ENCODE peak calls at places on chromosomes 7 and 10, in eight cellular contexts. One of them, this sample, is unnamed.

GRCh38 chr10:31929986-31930675 is 1.5 kb upstream of the ARHGAP12 start:
- DNase-seq in Kasumi-1: peak
- DNase-seq in NCI-H1694: peak
- DNase-seq in fibroblast of pulmonary artery: peak
- DNase-seq in suprapubic skin: no peak
- DNase-seq in neural progenitor cell: no peak
- DNase-seq in putamen: peak
- DNase-seq in foreskin fibroblast: no peak
- DNase-seq in this sample: peak

GRCh38 chr10:11035318-11035920 is 17.7 kb downstream of the CELF2 start:
- DNase-seq in Kasumi-1: no peak
- DNase-seq in NCI-H1694: no peak
- DNase-seq in fibroblast of pulmonary artery: peak
- DNase-seq in suprapubic skin: peak
- DNase-seq in neural progenitor cell: peak
- DNase-seq in putamen: no peak
- DNase-seq in foreskin fibroblast: peak
- DNase-seq in this sample: peak

GRCh38 chr7:140260338-140260737 is 83.6 kb upstream of the KDM7A start:
- DNase-seq in Kasumi-1: no peak
- DNase-seq in NCI-H1694: no peak
- DNase-seq in fibroblast of pulmonary artery: no peak
- DNase-seq in suprapubic skin: no peak
- DNase-seq in neural progenitor cell: no peak
- DNase-seq in putamen: no peak
- DNase-seq in foreskin fibroblast: no peak
- DNase-seq in this sample: no peak

GRCh38 chr7:158073845-158074840 is 513.5 kb downstream of the PTPRN2 start:
- DNase-seq in Kasumi-1: no peak
- DNase-seq in NCI-H1694: no peak
- DNase-seq in fibroblast of pulmonary artery: no peak
- DNase-seq in suprapubic skin: no peak
- DNase-seq in neural progenitor cell: no peak
- DNase-seq in putamen: no peak
- DNase-seq in foreskin fibroblast: no peak
- DNase-seq in this sample: no peak

GRCh38 chr10:104059364-104059763 is 26.3 kb downstream of the COL17A1 start:
- DNase-seq in Kasumi-1: no peak
- DNase-seq in NCI-H1694: no peak
- DNase-seq in fibroblast of pulmonary artery: no peak
- DNase-seq in suprapubic skin: no peak
- DNase-seq in neural progenitor cell: no peak
- DNase-seq in putamen: no peak
- DNase-seq in foreskin fibroblast: no peak
- DNase-seq in this sample: no peak

GRCh38 chr7:75889223-75889825 is 10.5 kb downstream of the RHBDD2 start:
- DNase-seq in Kasumi-1: no peak
- DNase-seq in NCI-H1694: peak
- DNase-seq in fibroblast of pulmonary artery: no peak
- DNase-seq in suprapubic skin: no peak
- DNase-seq in neural progenitor cell: no peak
- DNase-seq in putamen: no peak
- DNase-seq in foreskin fibroblast: no peak
- DNase-seq in this sample: no peak

GRCh38 chr7:111763221-111763791 is 201.0 kb upstream of the IMMP2L start:
- DNase-seq in Kasumi-1: peak
- DNase-seq in NCI-H1694: peak
- DNase-seq in fibroblast of pulmonary artery: peak
- DNase-seq in suprapubic skin: no peak
- DNase-seq in neural progenitor cell: peak
- DNase-seq in putamen: no peak
- DNase-seq in foreskin fibroblast: peak
- DNase-seq in this sample: peak

GRCh38 chr10:31359979-31360378 is 41.0 kb downstream of the ZEB1 start:
- DNase-seq in Kasumi-1: no peak
- DNase-seq in NCI-H1694: no peak
- DNase-seq in fibroblast of pulmonary artery: peak
- DNase-seq in suprapubic skin: no peak
- DNase-seq in neural progenitor cell: no peak
- DNase-seq in putamen: no peak
- DNase-seq in foreskin fibroblast: no peak
- DNase-seq in this sample: peak

GRCh38 chr10:5659702-5660528 is 6.5 kb downstream of the ASB13 start:
- DNase-seq in Kasumi-1: peak
- DNase-seq in NCI-H1694: no peak
- DNase-seq in fibroblast of pulmonary artery: peak
- DNase-seq in suprapubic skin: no peak
- DNase-seq in neural progenitor cell: no peak
- DNase-seq in putamen: no peak
- DNase-seq in foreskin fibroblast: peak
- DNase-seq in this sample: peak

GRCh38 chr7:14191686-14192098 is 202.2 kb upstream of the ETV1 start:
- DNase-seq in Kasumi-1: no peak
- DNase-seq in NCI-H1694: no peak
- DNase-seq in fibroblast of pulmonary artery: peak
- DNase-seq in suprapubic skin: no peak
- DNase-seq in neural progenitor cell: no peak
- DNase-seq in putamen: no peak
- DNase-seq in foreskin fibroblast: peak
- DNase-seq in this sample: peak

GRCh38 chr7:122803323-122803722 is 82.9 kb downstream of the CADPS2 start:
- DNase-seq in Kasumi-1: no peak
- DNase-seq in NCI-H1694: peak
- DNase-seq in fibroblast of pulmonary artery: peak
- DNase-seq in suprapubic skin: no peak
- DNase-seq in neural progenitor cell: peak
- DNase-seq in putamen: peak
- DNase-seq in foreskin fibroblast: no peak
- DNase-seq in this sample: peak

GRCh38 chr7:98760201-98760651 is 109.6 kb downstream of the TMEM130 start:
- DNase-seq in Kasumi-1: no peak
- DNase-seq in NCI-H1694: no peak
- DNase-seq in fibroblast of pulmonary artery: no peak
- DNase-seq in suprapubic skin: no peak
- DNase-seq in neural progenitor cell: no peak
- DNase-seq in putamen: peak
- DNase-seq in foreskin fibroblast: peak
- DNase-seq in this sample: no peak

GRCh38 chr7:117308891-117309290 is 14.0 kb downstream of the WNT2 start:
- DNase-seq in Kasumi-1: no peak
- DNase-seq in NCI-H1694: no peak
- DNase-seq in fibroblast of pulmonary artery: no peak
- DNase-seq in suprapubic skin: no peak
- DNase-seq in neural progenitor cell: no peak
- DNase-seq in putamen: no peak
- DNase-seq in foreskin fibroblast: no peak
- DNase-seq in this sample: peak

GRCh38 chr7:88429382-88429781 is 122.7 kb upstream of the STEAP4 start:
- DNase-seq in Kasumi-1: no peak
- DNase-seq in NCI-H1694: no peak
- DNase-seq in fibroblast of pulmonary artery: no peak
- DNase-seq in suprapubic skin: no peak
- DNase-seq in neural progenitor cell: no peak
- DNase-seq in putamen: no peak
- DNase-seq in foreskin fibroblast: no peak
- DNase-seq in this sample: no peak

GRCh38 chr10:2852574-2853323 is 214.6 kb upstream of the PFKP start:
- DNase-seq in Kasumi-1: no peak
- DNase-seq in NCI-H1694: no peak
- DNase-seq in fibroblast of pulmonary artery: no peak
- DNase-seq in suprapubic skin: no peak
- DNase-seq in neural progenitor cell: no peak
- DNase-seq in putamen: no peak
- DNase-seq in foreskin fibroblast: no peak
- DNase-seq in this sample: no peak